ENCODE peak calls at places on chromosomes 4 and X, in four cellular contexts. One of them, this sample, is unnamed.

GRCh38 chrX:153339662-153340061 is 5.7 kb downstream of the ZNF275 start:
- DNase-seq in ACHN: no peak
- DNase-seq in central memory CD8-positive, alpha-beta T cell: no peak
- DNase-seq in M059J: no peak
- DNase-seq in this sample: no peak

GRCh38 chrX:85052636-85053343 is 49.1 kb downstream of the APOOL start:
- DNase-seq in M059J: peak
- DNase-seq in central memory CD8-positive, alpha-beta T cell: no peak
- DNase-seq in ACHN: peak
- DNase-seq in this sample: peak

GRCh38 chr4:154467886-154468285 is 23.7 kb downstream of the DCHS2 start:
- DNase-seq in central memory CD8-positive, alpha-beta T cell: no peak
- DNase-seq in ACHN: no peak
- DNase-seq in M059J: peak
- DNase-seq in this sample: peak

GRCh38 chr4:73856518-73856917 is 3.4 kb downstream of the PF4V1 start:
- DNase-seq in ACHN: no peak
- DNase-seq in central memory CD8-positive, alpha-beta T cell: no peak
- DNase-seq in M059J: peak
- DNase-seq in this sample: no peak

GRCh38 chr4:84070293-84070692 is 428.8 kb downstream of the NKX6-1 start:
- DNase-seq in M059J: no peak
- DNase-seq in central memory CD8-positive, alpha-beta T cell: no peak
- DNase-seq in ACHN: no peak
- DNase-seq in this sample: no peak

GRCh38 chrX:56281789-56282188 is 49.6 kb downstream of the KLF8 start:
- DNase-seq in ACHN: peak
- DNase-seq in M059J: peak
- DNase-seq in central memory CD8-positive, alpha-beta T cell: no peak
- DNase-seq in this sample: no peak

GRCh38 chrX:154539077-154539476 is 7.6 kb downstream of the G6PD start:
- DNase-seq in central memory CD8-positive, alpha-beta T cell: no peak
- DNase-seq in M059J: no peak
- DNase-seq in ACHN: no peak
- DNase-seq in this sample: no peak

GRCh38 chr4:1210241-1210841 is 38.0 kb upstream of the SPON2 start:
- DNase-seq in M059J: no peak
- DNase-seq in ACHN: no peak
- DNase-seq in central memory CD8-positive, alpha-beta T cell: no peak
- DNase-seq in this sample: no peak

GRCh38 chr4:978957-979701 is 5.8 kb upstream of the DGKQ start:
- DNase-seq in ACHN: no peak
- DNase-seq in central memory CD8-positive, alpha-beta T cell: no peak
- DNase-seq in M059J: no peak
- DNase-seq in this sample: peak

GRCh38 chr4:88033309-88033708 is 25.9 kb downstream of the PKD2 start:
- DNase-seq in central memory CD8-positive, alpha-beta T cell: no peak
- DNase-seq in M059J: peak
- DNase-seq in ACHN: peak
- DNase-seq in this sample: peak

GRCh38 chr4:42985971-42986370 is 93.5 kb downstream of the GRXCR1 start:
- DNase-seq in central memory CD8-positive, alpha-beta T cell: no peak
- DNase-seq in M059J: no peak
- DNase-seq in ACHN: no peak
- DNase-seq in this sample: no peak

GRCh38 chr4:57211131-57211530 is 100.9 kb upstream of the IGFBP7 start:
- DNase-seq in ACHN: no peak
- DNase-seq in M059J: no peak
- DNase-seq in central memory CD8-positive, alpha-beta T cell: no peak
- DNase-seq in this sample: no peak

GRCh38 chr4:4791299-4791798 is 68.1 kb upstream of the MSX1 start:
- DNase-seq in M059J: no peak
- DNase-seq in ACHN: no peak
- DNase-seq in central memory CD8-positive, alpha-beta T cell: no peak
- DNase-seq in this sample: no peak

GRCh38 chr4:98448923-98449322 is 187.7 kb downstream of the RAP1GDS1 start:
- DNase-seq in ACHN: no peak
- DNase-seq in central memory CD8-positive, alpha-beta T cell: no peak
- DNase-seq in M059J: no peak
- DNase-seq in this sample: no peak

GRCh38 chr4:3435684-3435956 is 6.1 kb upstream of the HGFAC start:
- DNase-seq in central memory CD8-positive, alpha-beta T cell: no peak
- DNase-seq in ACHN: no peak
- DNase-seq in M059J: no peak
- DNase-seq in this sample: no peak

GRCh38 chr4:124386648-124387047 is 325.9 kb downstream of the ANKRD50 start:
- DNase-seq in M059J: no peak
- DNase-seq in ACHN: no peak
- DNase-seq in central memory CD8-positive, alpha-beta T cell: no peak
- DNase-seq in this sample: no peak

GRCh38 chr4:3231431-3231980 is 17.5 kb upstream of the MSANTD1 start:
- DNase-seq in ACHN: no peak
- DNase-seq in M059J: peak
- DNase-seq in central memory CD8-positive, alpha-beta T cell: no peak
- DNase-seq in this sample: no peak

GRCh38 chr4:7384929-7385890 is 49.5 kb downstream of the PSAPL1 start:
- DNase-seq in central memory CD8-positive, alpha-beta T cell: no peak
- DNase-seq in ACHN: no peak
- DNase-seq in M059J: no peak
- DNase-seq in this sample: no peak

GRCh38 chrX:56745019-56745418 is 16.0 kb downstream of the NBDY start:
- DNase-seq in ACHN: peak
- DNase-seq in M059J: peak
- DNase-seq in central memory CD8-positive, alpha-beta T cell: no peak
- DNase-seq in this sample: peak

GRCh38 chr4:33482773-33483172 is 2761.5 kb downstream of the ARAP2 start:
- DNase-seq in M059J: no peak
- DNase-seq in central memory CD8-positive, alpha-beta T cell: no peak
- DNase-seq in ACHN: no peak
- DNase-seq in this sample: no peak

GRCh38 chrX:133531012-133531411 is 115.7 kb upstream of the GPC4 start:
- DNase-seq in central memory CD8-positive, alpha-beta T cell: no peak
- DNase-seq in ACHN: no peak
- DNase-seq in M059J: no peak
- DNase-seq in this sample: no peak

GRCh38 chr4:174496631-174497442 is 25.5 kb downstream of the HPGD start:
- DNase-seq in central memory CD8-positive, alpha-beta T cell: no peak
- DNase-seq in ACHN: no peak
- DNase-seq in M059J: no peak
- DNase-seq in this sample: no peak

GRCh38 chr4:174690665-174691064 is 138.4 kb downstream of the GLRA3 start:
- DNase-seq in central memory CD8-positive, alpha-beta T cell: no peak
- DNase-seq in M059J: no peak
- DNase-seq in ACHN: no peak
- DNase-seq in this sample: no peak

GRCh38 chrX:32572644-32573043 is 638.7 kb downstream of the DMD start:
- DNase-seq in central memory CD8-positive, alpha-beta T cell: no peak
- DNase-seq in ACHN: no peak
- DNase-seq in M059J: peak
- DNase-seq in this sample: peak

GRCh38 chr4:14926368-14926767 is 75.9 kb upstream of the CPEB2 start:
- DNase-seq in ACHN: no peak
- DNase-seq in central memory CD8-positive, alpha-beta T cell: no peak
- DNase-seq in M059J: no peak
- DNase-seq in this sample: no peak